ENCODE peak calls at places on chromosomes 13 and 19, in six cellular contexts. W, F, D, H, P and B are unnamed samples.

GRCh38 chr13:57326532-57326931 is 159.5 kb downstream of the PRR20E start:
- DNase-seq in W (no peak), F (no peak), D (no peak), H (no peak), P (no peak), B (no peak)

GRCh38 chr19:10672529-10673150 is 18.5 kb downstream of the ILF3 start:
- DNase-seq in W (no peak), F (no peak), D (no peak), H (no peak), P (no peak), B (no peak)

GRCh38 chr19:46903458-46903857 is 42.7 kb downstream of the ARHGAP35 start:
- DNase-seq in W (no peak), F (no peak), D (no peak), H (no peak), P (no peak), B (no peak)

GRCh38 chr13:27504126-27504525 is 53.8 kb upstream of the MTIF3 start:
- DNase-seq in W (no peak), F (no peak), D (no peak), H (no peak), P (no peak), B (no peak)

GRCh38 chr19:3479177-3479818 is 1.0 kb downstream of the SMIM24 start:
- DNase-seq in W (no peak), F (no peak), D (peak), H (no peak), P (no peak), B (no peak)

GRCh38 chr19:48997972-48998371 is 4.3 kb downstream of the RUVBL2 start:
- DNase-seq in W (no peak), F (no peak), D (peak), H (no peak), P (no peak), B (no peak)

GRCh38 chr13:23654111-23655110 is 84.2 kb downstream of the TNFRSF19 start:
- DNase-seq in W (no peak), F (peak), D (no peak), H (no peak), P (no peak), B (no peak)

GRCh38 chr19:2726904-2727639 is 5.9 kb upstream of the DIRAS1 start:
- DNase-seq in W (no peak), F (no peak), D (no peak), H (no peak), P (no peak), B (no peak)

GRCh38 chr19:38028913-38029565 is 122.0 kb downstream of the SIPA1L3 start:
- DNase-seq in W (no peak), F (no peak), D (no peak), H (no peak), P (no peak), B (no peak)

GRCh38 chr19:30153326-30154210 is 211.5 kb downstream of the URI1 start:
- DNase-seq in W (no peak), F (peak), D (no peak), H (no peak), P (no peak), B (no peak)

GRCh38 chr13:106464076-106464475 is 71.4 kb downstream of the EFNB2 start:
- DNase-seq in W (no peak), F (no peak), D (no peak), H (no peak), P (no peak), B (no peak)

GRCh38 chr13:93409001-93409400 is 182.4 kb downstream of the GPC6 start:
- DNase-seq in W (no peak), F (no peak), D (no peak), H (no peak), P (no peak), B (no peak)

GRCh38 chr13:114124921-114125320 is 7.5 kb downstream of the RASA3 start:
- DNase-seq in W (no peak), F (peak), D (peak), H (no peak), P (peak), B (no peak)

GRCh38 chr13:36763322-36763721 is 55.7 kb upstream of the RFXAP start:
- DNase-seq in W (no peak), F (no peak), D (no peak), H (no peak), P (no peak), B (no peak)

GRCh38 chr13:36919206-36919832 is 719 bp downstream of the SMAD9 start:
- DNase-seq in W (peak), F (no peak), D (no peak), H (no peak), P (no peak), B (no peak)

GRCh38 chr13:47433461-47434005 is 536.7 kb upstream of the HTR2A start:
- DNase-seq in W (no peak), F (no peak), D (no peak), H (no peak), P (no peak), B (no peak)

GRCh38 chr19:15398501-15399233 is 19.1 kb upstream of the AKAP8 start:
- DNase-seq in W (no peak), F (peak), D (no peak), H (no peak), P (no peak), B (no peak)

GRCh38 chr19:3154957-3155736 is 19.3 kb downstream of the GNA15 start:
- DNase-seq in W (no peak), F (peak), D (peak), H (no peak), P (peak), B (peak)

GRCh38 chr13:110001622-110002275 is 215.4 kb upstream of the IRS2 start:
- DNase-seq in W (no peak), F (no peak), D (no peak), H (no peak), P (no peak), B (no peak)

GRCh38 chr19:5698635-5699422 is 8.7 kb downstream of the RPL36 start:
- DNase-seq in W (no peak), F (no peak), D (no peak), H (no peak), P (no peak), B (no peak)

GRCh38 chr19:10021863-10022262 is 8.6 kb downstream of the RDH8 start:
- DNase-seq in W (no peak), F (no peak), D (no peak), H (no peak), P (no peak), B (no peak)

GRCh38 chr19:8196271-8196908 is 12.8 kb upstream of the CERS4 start:
- DNase-seq in W (no peak), F (no peak), D (no peak), H (no peak), P (no peak), B (peak)

GRCh38 chr13:110445722-110446569 is 115.6 kb downstream of the RAB20 start:
- DNase-seq in W (no peak), F (no peak), D (no peak), H (no peak), P (no peak), B (no peak)

GRCh38 chr19:41755328-41755913 is at the start of gene CEACAM6:
- DNase-seq in W (no peak), F (no peak), D (no peak), H (no peak), P (no peak), B (no peak)

GRCh38 chr13:29507356-29507755 is 88.1 kb downstream of the SLC7A1 start:
- DNase-seq in W (no peak), F (peak), D (no peak), H (no peak), P (no peak), B (peak)

GRCh38 chr13:53340505-53341143 is 312.0 kb downstream of the OLFM4 start:
- DNase-seq in W (no peak), F (no peak), D (no peak), H (no peak), P (no peak), B (no peak)

GRCh38 chr13:48054601-48055000 is 17.1 kb downstream of the NUDT15 start:
- DNase-seq in W (no peak), F (no peak), D (no peak), H (no peak), P (no peak), B (no peak)

GRCh38 chr13:21610687-21611086 is 6.7 kb upstream of the MICU2 start:
- DNase-seq in W (no peak), F (no peak), D (no peak), H (no peak), P (no peak), B (no peak)

GRCh38 chr13:112711528-112712265 is 21.9 kb downstream of the ATP11A start:
- DNase-seq in W (no peak), F (peak), D (no peak), H (no peak), P (peak), B (no peak)

GRCh38 chr13:32940601-32941000 is 75.6 kb upstream of the KL start:
- DNase-seq in W (peak), F (no peak), D (no peak), H (peak), P (no peak), B (no peak)

GRCh38 chr19:35268546-35269424 is at the start of gene USF2:
- DNase-seq in W (peak), F (peak), D (peak), H (peak), P (no peak), B (peak)

GRCh38 chr13:38283346-38283745 is 66.3 kb upstream of the UFM1 start:
- DNase-seq in W (no peak), F (no peak), D (no peak), H (no peak), P (no peak), B (no peak)

GRCh38 chr13:45615501-45616101 is at the start of gene ERICH6B:
- DNase-seq in W (peak), F (no peak), D (no peak), H (peak), P (no peak), B (no peak)

GRCh38 chr19:51726049-51726448 is 2.3 kb upstream of the HAS1 start:
- DNase-seq in W (peak), F (peak), D (no peak), H (peak), P (no peak), B (no peak)

GRCh38 chr13:92355213-92355612 is 871.4 kb upstream of the GPC6 start:
- DNase-seq in W (no peak), F (no peak), D (no peak), H (peak), P (no peak), B (no peak)

GRCh38 chr13:27481766-27482165 is 31.4 kb upstream of the MTIF3 start:
- DNase-seq in W (peak), F (no peak), D (peak), H (no peak), P (no peak), B (no peak)

GRCh38 chr19:40962460-40962961 is 28.6 kb upstream of the CYP2B6 start:
- DNase-seq in W (no peak), F (no peak), D (no peak), H (no peak), P (peak), B (no peak)

GRCh38 chr13:91405240-91405639 is 6.8 kb downstream of the GPC5 start:
- DNase-seq in W (no peak), F (no peak), D (no peak), H (no peak), P (no peak), B (no peak)

GRCh38 chr19:49451430-49452181 is at the start of gene PIH1D1:
- DNase-seq in W (peak), F (peak), D (peak), H (peak), P (peak), B (peak)

GRCh38 chr13:94544922-94545321 is 51.0 kb downstream of the TGDS start:
- DNase-seq in W (no peak), F (no peak), D (no peak), H (no peak), P (no peak), B (no peak)